ENCODE peak calls at places on chromosome 16, in six cellular contexts. T is cardiac muscle cell; H is MM.1S; P is naive thymus-derived CD4-positive, alpha-beta T cell; F is pancreas; O is CD4-positive, CD25-positive, alpha-beta regulatory T cell. I is an unnamed sample. For H3K27me3 and H3K4me1, the result is how much of the 10 kb centered on the place peaks cover.

GRCh38 chr16:67718668-67719047 is 458 bp downstream of the GFOD2 start:
- DNase-seq in F (no peak), H (peak), P (peak), T (no peak), O (peak), I (no peak)

GRCh38 chr16:63904182-63904581 is 1217.7 kb downstream of the CDH11 start:
- DNase-seq in F (no peak), O (no peak), T (no peak), H (no peak), P (no peak), I (no peak)

GRCh38 chr16:12147681-12148479 is 171.3 kb downstream of the SNX29 start:
- DNase-seq in P (peak), O (no peak), T (no peak), F (no peak), H (no peak), I (no peak)

GRCh38 chr16:81445143-81445922 is 725 bp downstream of the CMIP start:
- DNase-seq in H (peak), F (peak), P (peak), O (peak), T (peak), I (no peak)

GRCh38 chr16:29927523-29927905 is 1.5 kb upstream of the KCTD13 start:
- DNase-seq in H (no peak), T (no peak), O (no peak), P (no peak), F (no peak), I (no peak)

GRCh38 chr16:6897910-6898475 is 434.7 kb upstream of the RBFOX1 start:
- DNase-seq in T (no peak), H (no peak), F (no peak), O (no peak), P (no peak), I (no peak)

GRCh38 chr16:24815052-24815451 is 30.7 kb upstream of the SLC5A11 start:
- DNase-seq in H (no peak), F (no peak), P (no peak), T (no peak), O (no peak), I (no peak)

GRCh38 chr16:54546481-54546880 is 259.9 kb upstream of the IRX3 start:
- DNase-seq in F (no peak), P (no peak), T (no peak), O (no peak), H (no peak), I (no peak)

GRCh38 chr16:23835390-23836077 is at the start of gene PRKCB:
- DNase-seq in O (peak), H (peak), P (peak), T (peak), F (peak), I (peak)

GRCh38 chr16:79001156-79001997 is 599.2 kb downstream of the MAF start:
- DNase-seq in F (no peak), O (no peak), P (no peak), H (no peak), T (peak), I (no peak)

GRCh38 chr16:12417830-12418229 is 385.9 kb downstream of the CPPED1 start:
- DNase-seq in F (no peak), T (no peak), P (no peak), O (no peak), H (no peak), I (no peak)

GRCh38 chr16:75580-76501 is 2.2 kb upstream of the MPG start:
- DNase-seq in H (no peak), F (peak), T (no peak), O (no peak), P (no peak), I (peak)

GRCh38 chr16:11843861-11844260 is 7.5 kb downstream of the RSL1D1 start:
- DNase-seq in O (no peak), F (no peak), T (no peak), P (no peak), H (no peak), I (no peak)

GRCh38 chr16:87706278-87707000 is 59.3 kb downstream of the KLHDC4 start:
- DNase-seq in F (peak), T (no peak), O (no peak), H (no peak), P (no peak), I (no peak)

GRCh38 chr16:22784690-22785214 is 29.2 kb upstream of the HS3ST2 start:
- DNase-seq in P (no peak), H (no peak), F (no peak), T (no peak), O (no peak), I (no peak)

GRCh38 chr16:16014329-16015224 is 65.2 kb downstream of the ABCC1 start:
- DNase-seq in H (no peak), T (no peak), F (peak), O (no peak), P (no peak), I (peak)

GRCh38 chr16:82091225-82091624 is 56.2 kb downstream of the HSD17B2 start:
- DNase-seq in H (no peak), T (no peak), F (no peak), O (no peak), P (no peak), I (no peak)

GRCh38 chr16:3249451-3249850 is 7.0 kb downstream of the MEFV start:
- DNase-seq in P (no peak), H (no peak), F (no peak), O (no peak), T (no peak), I (no peak)

GRCh38 chr16:8866884-8867482 is 1.8 kb downstream of the CARHSP1 start:
- DNase-seq in T (peak), F (no peak), O (no peak), H (no peak), P (no peak), I (no peak)

GRCh38 chr16:56615353-56615752 is 7.0 kb downstream of the MT2A start:
- DNase-seq in F (no peak), T (no peak), P (no peak), H (no peak), O (no peak), I (no peak)
- H3K27me3 ChIP-seq in F (under half), T (half or more), P (under half), H (under half), O (under half), I (under half)

GRCh38 chr16:48850097-48850496 is 240.1 kb upstream of the N4BP1 start:
- DNase-seq in O (no peak), T (peak), H (no peak), P (no peak), F (no peak), I (no peak)
- H3K4me1 ChIP-seq in O (under half), T (under half), H (under half), P (under half), F (under half), I (under half)

DNA sequence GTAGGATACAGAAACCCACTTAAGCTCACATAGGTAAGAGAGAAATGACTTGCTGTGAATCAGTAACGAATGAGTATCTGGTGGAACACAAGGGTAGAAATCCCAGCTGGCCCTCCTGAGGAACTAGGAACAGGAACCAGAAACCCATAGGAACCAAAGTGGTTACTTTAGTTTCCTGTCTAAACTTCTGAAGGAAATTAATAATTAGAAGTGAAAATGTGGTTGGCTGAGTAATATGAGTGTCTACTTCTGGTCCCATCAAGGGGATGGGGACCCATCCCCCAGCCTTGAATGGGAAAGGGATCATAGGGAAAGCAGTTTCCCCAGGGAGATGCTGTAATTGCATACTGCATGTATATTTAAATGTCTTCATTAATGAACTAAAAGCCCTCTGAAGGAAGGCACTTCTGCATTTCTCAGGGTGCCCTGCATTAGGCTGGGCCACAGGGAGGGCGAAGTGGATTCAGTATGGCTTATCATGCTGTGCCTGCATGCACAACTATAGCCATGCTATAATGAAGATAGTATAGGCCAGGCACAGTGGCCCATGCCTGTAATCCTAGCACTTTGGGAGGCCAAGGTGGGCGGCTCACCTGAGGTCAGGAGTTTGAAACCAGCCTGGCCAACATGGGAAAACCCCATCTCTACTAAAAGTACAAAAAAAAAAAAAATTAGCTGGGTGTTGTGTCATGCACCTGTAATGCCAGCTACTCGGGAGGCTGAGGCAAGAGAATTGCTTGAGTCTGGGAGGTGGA is 45.6 kb downstream of the CYB5B start:
- DNase-seq in O (no peak), H (peak), T (no peak), P (no peak), F (no peak), I (no peak)
- H3K27me3 ChIP-seq in O (under half), H (under half), T (under half), P (under half), F (under half), I (under half)

DNA sequence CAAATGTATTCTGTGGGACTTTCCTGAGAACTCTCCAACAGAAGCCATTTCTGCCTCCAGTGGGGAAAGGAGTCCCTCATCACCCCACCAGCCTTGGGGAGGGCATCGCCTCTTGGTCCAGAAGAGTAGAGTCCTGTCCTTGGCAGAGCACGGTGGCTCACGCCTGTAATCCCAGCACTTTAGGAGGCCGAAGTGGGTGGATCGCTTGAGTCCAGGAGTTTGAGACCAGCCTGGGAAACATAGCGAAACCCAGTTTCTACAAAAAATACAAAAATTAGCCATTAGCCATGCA is 41.0 kb downstream of the LYRM1 start:
- DNase-seq in O (no peak), H (no peak), F (no peak), P (no peak), T (no peak), I (no peak)
- H3K4me1 ChIP-seq in O (under half), H (under half), F (under half), P (under half), T (under half), I (under half)

DNA sequence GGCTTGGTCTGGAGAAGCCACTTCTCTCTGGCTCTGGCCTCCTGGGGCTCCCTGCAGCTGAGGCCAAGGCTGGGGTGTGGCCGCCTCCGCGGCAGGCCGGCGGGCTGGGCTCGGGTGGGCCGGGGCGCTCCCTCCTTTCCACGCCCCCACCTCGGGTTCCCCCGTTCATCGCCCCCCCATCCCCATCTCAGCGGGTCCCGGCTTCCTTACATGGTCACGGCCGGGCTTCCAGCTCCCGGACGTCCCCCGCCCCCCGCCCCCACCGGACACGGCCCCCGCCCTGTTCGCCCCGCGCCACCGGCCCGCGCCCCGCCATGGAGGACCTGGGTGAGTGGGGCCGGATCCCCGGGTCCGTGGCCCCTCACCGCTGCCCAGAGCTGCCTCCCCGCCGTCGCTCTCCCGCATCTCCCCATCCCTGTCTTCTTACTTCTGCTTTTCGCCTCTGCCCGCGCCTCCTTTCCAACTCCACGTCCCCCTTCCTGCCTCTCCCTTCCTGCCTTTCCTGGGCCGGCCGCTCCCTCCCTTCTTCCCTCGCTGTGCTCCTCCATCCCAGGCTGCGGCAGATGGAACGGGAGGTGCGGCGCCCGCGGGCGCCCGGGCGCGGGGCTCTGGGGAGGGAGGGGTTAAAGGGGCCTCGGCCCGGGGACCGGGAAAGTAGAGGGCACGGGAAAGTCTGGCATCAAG is at the start of gene TGFB1I1:
- DNase-seq in H (no peak), O (no peak), F (no peak), T (peak), P (no peak), I (no peak)
- H3K27me3 ChIP-seq in H (under half), O (under half), F (under half), T (under half), P (under half), I (under half)

GRCh38 chr16:85157372-85157771 is 45.1 kb upstream of the CIBAR2 start:
- DNase-seq in F (no peak), O (no peak), T (no peak), H (no peak), P (no peak), I (no peak)
- H3K4me1 ChIP-seq in F (under half), O (under half), T (under half), H (under half), P (under half), I (half or more)

GRCh38 chr16:89175280-89176146 is 4.0 kb downstream of the CDH15 start:
- DNase-seq in F (no peak), O (no peak), P (no peak), T (no peak), H (no peak), I (no peak)

GRCh38 chr16:89174877-89175276 is 3.3 kb downstream of the CDH15 start:
- DNase-seq in H (no peak), T (no peak), P (no peak), F (no peak), O (no peak), I (no peak)

GRCh38 chr16:89176717-89177116 is 5.2 kb downstream of the CDH15 start:
- DNase-seq in O (no peak), H (no peak), F (no peak), T (no peak), P (no peak), I (no peak)

GRCh38 chr16:89177501-89177900 is 6.0 kb downstream of the CDH15 start:
- DNase-seq in H (no peak), O (no peak), T (no peak), P (no peak), F (no peak), I (no peak)

GRCh38 chr16:89176147-89176690 is 4.7 kb downstream of the CDH15 start:
- DNase-seq in T (no peak), F (no peak), O (no peak), H (no peak), P (no peak), I (peak)
- H3K27me3 ChIP-seq in T (under half), F (under half), O (under half), H (under half), P (under half), I (under half)